ENCODE peak calls at places on chromosomes 7 and 10, in eight cellular contexts. B is central memory CD4-positive, alpha-beta T cell; O is osteoblast; C is adrenal gland; I is choroid plexus epithelial cell; V is activated naive CD4-positive, alpha-beta T cell; Y is stromal cell of bone marrow; N is brain microvascular endothelial cell. K is an unnamed sample.

GRCh38 chr10:92816106-92816505 is 32.2 kb upstream of the EXOC6 start:
- DNase-seq in B (no peak), O (peak), C (no peak), I (peak), V (no peak), Y (no peak), N (no peak), K (no peak)

GRCh38 chr10:47181057-47181849 is 118.7 kb upstream of the GDF10 start:
- DNase-seq in B (no peak), O (no peak), C (no peak), I (no peak), V (no peak), Y (no peak), N (no peak), K (no peak)

GRCh38 chr10:22481687-22482539 is 136.6 kb downstream of the SPAG6 start:
- DNase-seq in B (no peak), O (no peak), C (no peak), I (no peak), V (no peak), Y (peak), N (no peak), K (no peak)

GRCh38 chr10:89889610-89890009 is 188.2 kb downstream of the KIF20B start:
- DNase-seq in B (no peak), O (no peak), C (no peak), I (no peak), V (no peak), Y (no peak), N (no peak), K (no peak)

GRCh38 chr10:133307776-133308430 is 769 bp downstream of the TUBGCP2 start:
- DNase-seq in B (peak), O (peak), C (peak), I (peak), V (peak), Y (peak), N (peak), K (peak)

GRCh38 chr7:158494162-158494586 is 93.4 kb downstream of the PTPRN2 start:
- DNase-seq in B (no peak), O (no peak), C (no peak), I (no peak), V (no peak), Y (no peak), N (no peak), K (no peak)

GRCh38 chr10:98424308-98425254 is 9.6 kb upstream of the PYROXD2 start:
- DNase-seq in B (no peak), O (peak), C (no peak), I (no peak), V (no peak), Y (no peak), N (no peak), K (no peak)

GRCh38 chr10:5033061-5033770 is 29.6 kb upstream of the AKR1C2 start:
- DNase-seq in B (no peak), O (peak), C (no peak), I (peak), V (no peak), Y (peak), N (peak), K (no peak)

GRCh38 chr10:88473989-88474883 is 108.9 kb downstream of the RNLS start:
- DNase-seq in B (no peak), O (no peak), C (no peak), I (peak), V (no peak), Y (no peak), N (no peak), K (no peak)

GRCh38 chr10:672992-673391 is 16.5 kb downstream of the DIP2C start:
- DNase-seq in B (no peak), O (no peak), C (no peak), I (no peak), V (no peak), Y (no peak), N (no peak), K (no peak)

GRCh38 chr10:78190051-78190450 is 156.4 kb downstream of the RPS24 start:
- DNase-seq in B (no peak), O (no peak), C (no peak), I (no peak), V (no peak), Y (no peak), N (no peak), K (no peak)

GRCh38 chr7:151736403-151736909 is 140.5 kb downstream of the PRKAG2 start:
- DNase-seq in B (no peak), O (peak), C (peak), I (peak), V (no peak), Y (peak), N (peak), K (no peak)

GRCh38 chr10:49505076-49505475 is 33.8 kb downstream of the ERCC6 start:
- DNase-seq in B (no peak), O (no peak), C (no peak), I (no peak), V (no peak), Y (no peak), N (no peak), K (no peak)

GRCh38 chr7:113093561-113093960 is 6.9 kb upstream of the GPR85 start:
- DNase-seq in B (no peak), O (no peak), C (no peak), I (no peak), V (no peak), Y (no peak), N (no peak), K (no peak)

GRCh38 chr10:130749911-130750310 is 561.6 kb downstream of the TCERG1L start:
- DNase-seq in B (no peak), O (no peak), C (no peak), I (no peak), V (no peak), Y (no peak), N (no peak), K (no peak)

GRCh38 chr7:111532625-111533024 is 29.7 kb downstream of the IMMP2L start:
- DNase-seq in B (no peak), O (peak), C (no peak), I (peak), V (no peak), Y (peak), N (no peak), K (no peak)

GRCh38 chr7:33258561-33258960 is 129.2 kb downstream of the BBS9 start:
- DNase-seq in B (no peak), O (no peak), C (no peak), I (peak), V (no peak), Y (no peak), N (peak), K (no peak)

GRCh38 chr10:117518246-117518645 is 24.3 kb upstream of the EMX2 start:
- DNase-seq in B (no peak), O (no peak), C (no peak), I (no peak), V (no peak), Y (no peak), N (no peak), K (no peak)

GRCh38 chr10:3850999-3851937 is 66.3 kb upstream of the KLF6 start:
- DNase-seq in B (no peak), O (peak), C (no peak), I (peak), V (no peak), Y (peak), N (peak), K (no peak)

GRCh38 chr7:19317461-19317860 is 172.2 kb upstream of the FERD3L start:
- DNase-seq in B (no peak), O (no peak), C (no peak), I (peak), V (no peak), Y (no peak), N (no peak), K (no peak)

GRCh38 chr7:134996097-134996550 is 9.8 kb downstream of the AGBL3 start:
- DNase-seq in B (no peak), O (no peak), C (no peak), I (peak), V (no peak), Y (no peak), N (no peak), K (peak)

GRCh38 chr10:33127622-33128021 is 169.6 kb upstream of the ITGB1 start:
- DNase-seq in B (no peak), O (no peak), C (no peak), I (no peak), V (no peak), Y (no peak), N (no peak), K (no peak)

GRCh38 chr10:119973261-119973660 is 80.7 kb downstream of the SEC23IP start:
- DNase-seq in B (no peak), O (no peak), C (no peak), I (peak), V (no peak), Y (no peak), N (no peak), K (peak)

GRCh38 chr7:108461855-108462254 is 5.6 kb upstream of the NRCAM start:
- DNase-seq in B (no peak), O (no peak), C (peak), I (no peak), V (no peak), Y (no peak), N (no peak), K (no peak)

GRCh38 chr7:92708105-92709042 is 118.2 kb upstream of the FAM133B start:
- DNase-seq in B (no peak), O (no peak), C (no peak), I (no peak), V (no peak), Y (no peak), N (no peak), K (no peak)

GRCh38 chr7:44984478-44984758 is 5.6 kb upstream of the MYO1G start:
- DNase-seq in B (no peak), O (no peak), C (no peak), I (no peak), V (no peak), Y (no peak), N (no peak), K (no peak)

GRCh38 chr10:13592306-13592705 is 5.5 kb downstream of the PRPF18 start:
- DNase-seq in B (no peak), O (no peak), C (no peak), I (no peak), V (no peak), Y (no peak), N (no peak), K (no peak)

GRCh38 chr7:5827755-5828154 is 46.3 kb upstream of the RNF216 start:
- DNase-seq in B (peak), O (no peak), C (no peak), I (peak), V (no peak), Y (no peak), N (no peak), K (peak)

GRCh38 chr10:22629126-22629525 is 85.3 kb downstream of the PIP4K2A start:
- DNase-seq in B (no peak), O (no peak), C (no peak), I (no peak), V (no peak), Y (no peak), N (no peak), K (peak)

GRCh38 chr7:100582650-100583049 is 3.3 kb downstream of the LRCH4 start:
- DNase-seq in B (no peak), O (no peak), C (no peak), I (no peak), V (no peak), Y (no peak), N (no peak), K (no peak)

GRCh38 chr10:115857856-115858255 is 415.1 kb downstream of the GFRA1 start:
- DNase-seq in B (no peak), O (no peak), C (no peak), I (peak), V (no peak), Y (no peak), N (no peak), K (no peak)

GRCh38 chr10:73889014-73889413 is 14.7 kb upstream of the CAMK2G start:
- DNase-seq in B (no peak), O (peak), C (peak), I (peak), V (no peak), Y (peak), N (peak), K (no peak)

GRCh38 chr10:92697663-92698511 is 8.1 kb downstream of the HHEX start:
- DNase-seq in B (peak), O (peak), C (no peak), I (no peak), V (no peak), Y (no peak), N (no peak), K (no peak)

GRCh38 chr7:155002411-155003214 is at the start of gene PAXIP1:
- DNase-seq in B (peak), O (peak), C (peak), I (no peak), V (no peak), Y (peak), N (no peak), K (peak)

GRCh38 chr7:69564454-69565417 is 33.5 kb upstream of the AUTS2 start:
- DNase-seq in B (no peak), O (peak), C (peak), I (peak), V (no peak), Y (peak), N (peak), K (no peak)

GRCh38 chr7:74690474-74690873 is 33.0 kb downstream of the GTF2I start:
- DNase-seq in B (no peak), O (no peak), C (no peak), I (no peak), V (no peak), Y (no peak), N (no peak), K (no peak)

GRCh38 chr10:80191589-80192270 is 13.6 kb downstream of the ANXA11 start:
- DNase-seq in B (no peak), O (no peak), C (no peak), I (no peak), V (no peak), Y (no peak), N (no peak), K (peak)

K was measured in MM.1S.